ENCODE peak calls at places on chromosomes 16 and 17, in eight cellular contexts. J is stimulated activated naive CD8-positive, alpha-beta T cell treated with anti-CD3 and anti-CD28 coated beads, Interleukin-15, amount 100 ng/mL, for 72 hours; M is HTR-8/SVneo; G is choroid plexus epithelial cell; W is lung microvascular endothelial cell; Y is body of pancreas; X is AG08396; U is head of caudate nucleus. K is an unnamed sample.

GRCh38 chr16:67024384-67024896 is 4.5 kb upstream of the CBFB start:
- DNase-seq in J (no peak), M (no peak), G (no peak), W (no peak), Y (peak; percentile 6), X (no peak), U (no peak), K (no peak)

GRCh38 chr16:46607529-46607928 is 13.7 kb downstream of the SHCBP1 start:
- DNase-seq in J (no peak), M (peak; percentile 19), G (peak; percentile 88), W (peak; percentile 73), Y (no peak), X (peak; percentile 35), U (no peak), K (peak; percentile 63)

GRCh38 chr17:79633937-79634813 is 23.3 kb upstream of the RBFOX3 start:
- DNase-seq in J (peak; percentile 3), M (no peak), G (no peak), W (no peak), Y (peak; percentile 5), X (peak; percentile 3), U (no peak), K (no peak)

GRCh38 chr16:54361813-54362212 is 75.2 kb upstream of the IRX3 start:
- DNase-seq in J (no peak), M (no peak), G (no peak), W (no peak), Y (no peak), X (no peak), U (no peak), K (peak; percentile 4)

GRCh38 chr17:5883775-5884665 is 186.2 kb upstream of the WSCD1 start:
- DNase-seq in J (no peak), M (no peak), G (no peak), W (no peak), Y (no peak), X (no peak), U (no peak), K (no peak)

GRCh38 chr16:10871157-10871991 is 5.6 kb upstream of the CIITA start:
- DNase-seq in J (peak; percentile 85), M (peak; percentile 74), G (peak; percentile 78), W (peak; percentile 54), Y (peak; percentile 91), X (peak; percentile 82), U (no peak), K (peak; percentile 73)

GRCh38 chr17:74016504-74016903 is 187.0 kb upstream of the RPL38 start:
- DNase-seq in J (no peak), M (no peak), G (no peak), W (no peak), Y (no peak), X (no peak), U (no peak), K (peak; percentile 48)

GRCh38 chr17:56172517-56172982 is 19.3 kb downstream of the ANKFN1 start:
- DNase-seq in J (no peak), M (no peak), G (no peak), W (no peak), Y (no peak), X (no peak), U (no peak), K (no peak)

GRCh38 chr16:51952500-51952899 is 594.4 kb downstream of the TOX3 start:
- DNase-seq in J (no peak), M (no peak), G (peak; percentile 14), W (no peak), Y (no peak), X (no peak), U (no peak), K (no peak)

GRCh38 chr17:59620518-59621259 is 994 bp downstream of the CLTC start:
- DNase-seq in J (peak; percentile 39), M (peak; percentile 45), G (peak; percentile 46), W (peak; percentile 46), Y (peak; percentile 63), X (peak; percentile 43), U (peak; percentile 36), K (peak; percentile 83)

GRCh38 chr17:43732961-43733360 is 25.6 kb downstream of the SOST start:
- DNase-seq in J (no peak), M (peak; percentile 51), G (peak; percentile 66), W (peak; percentile 22), Y (no peak), X (peak; percentile 51), U (no peak), K (no peak)

GRCh38 chr17:28226563-28226962 is 92.4 kb upstream of the TMEM97 start:
- DNase-seq in J (no peak), M (no peak), G (no peak), W (no peak), Y (no peak), X (no peak), U (no peak), K (no peak)

GRCh38 chr16:71722801-71723536 is 1.5 kb downstream of the PHLPP2 start:
- DNase-seq in J (peak; percentile 62), M (peak; percentile 91), G (peak; percentile 56), W (peak; percentile 68), Y (peak; percentile 55), X (peak; percentile 86), U (peak; percentile 73), K (peak; percentile 65)

GRCh38 chr16:3731126-3731935 is 14.0 kb upstream of the TRAP1 start:
- DNase-seq in J (no peak), M (no peak), G (no peak), W (no peak), Y (no peak), X (no peak), U (no peak), K (no peak)

GRCh38 chr16:27304881-27305280 is 8.9 kb upstream of the IL4R start:
- DNase-seq in J (no peak), M (no peak), G (no peak), W (no peak), Y (no peak), X (no peak), U (no peak), K (no peak)

GRCh38 chr17:43905985-43906852 is 1.1 kb downstream of the MPP2 start:
- DNase-seq in J (peak; percentile 54), M (peak; percentile 85), G (peak; percentile 58), W (no peak), Y (peak; percentile 52), X (peak; percentile 76), U (peak; percentile 86), K (no peak)

GRCh38 chr17:43755389-43755875 is 3.2 kb downstream of the SOST start:
- DNase-seq in J (no peak), M (no peak), G (peak; percentile 25), W (peak; percentile 34), Y (no peak), X (peak; percentile 57), U (peak; percentile 46), K (no peak)

GRCh38 chr16:89722392-89723278 is 1.3 kb downstream of the ZNF276 start:
- DNase-seq in J (peak; percentile 77), M (no peak), G (peak; percentile 51), W (peak; percentile 75), Y (no peak), X (no peak), U (peak; percentile 35), K (no peak)

GRCh38 chr17:32529604-32530003 is 42.8 kb downstream of the CDK5R1 start:
- DNase-seq in J (no peak), M (no peak), G (peak; percentile 65), W (no peak), Y (no peak), X (no peak), U (no peak), K (no peak)

GRCh38 chr17:53655591-53655990 is 167.1 kb upstream of the KIF2B start:
- DNase-seq in J (no peak), M (peak; percentile 13), G (no peak), W (no peak), Y (no peak), X (peak; percentile 3), U (no peak), K (no peak)

K was measured in SK-MEL-5.